ENCODE peak calls at places on chromosomes 4 and X, in five cellular contexts. One of them, this sample, is unnamed.

GRCh38 chrX:22314211-22314610 is 41.5 kb downstream of the CBLL2 start:
- DNase-seq in B cell: no peak
- DNase-seq in NCI-H1092: no peak
- DNase-seq in CD14-positive monocyte: no peak
- DNase-seq in RWPE1: no peak
- DNase-seq in this sample: no peak

GRCh38 chr4:88027611-88028608 is 20.5 kb downstream of the PKD2 start:
- DNase-seq in RWPE1: peak; percentile 72
- DNase-seq in CD14-positive monocyte: no peak
- DNase-seq in NCI-H1092: no peak
- DNase-seq in B cell: no peak
- DNase-seq in this sample: no peak

GRCh38 chrX:137427813-137428212 is 138.1 kb upstream of the ZIC3 start:
- DNase-seq in B cell: no peak
- DNase-seq in NCI-H1092: no peak
- DNase-seq in RWPE1: no peak
- DNase-seq in CD14-positive monocyte: no peak
- DNase-seq in this sample: no peak

GRCh38 chr4:53558981-53559620 is 32.2 kb downstream of the LNX1 start:
- DNase-seq in RWPE1: peak; percentile 31
- DNase-seq in B cell: no peak
- DNase-seq in NCI-H1092: no peak
- DNase-seq in CD14-positive monocyte: no peak
- DNase-seq in this sample: no peak

GRCh38 chrX:66684196-66684595 is 45.3 kb upstream of the EDA2R start:
- DNase-seq in RWPE1: no peak
- DNase-seq in NCI-H1092: no peak
- DNase-seq in B cell: no peak
- DNase-seq in CD14-positive monocyte: no peak
- DNase-seq in this sample: no peak

GRCh38 chr4:159677521-159677920 is 574.6 kb downstream of the RAPGEF2 start:
- DNase-seq in NCI-H1092: no peak
- DNase-seq in CD14-positive monocyte: no peak
- DNase-seq in B cell: no peak
- DNase-seq in RWPE1: no peak
- DNase-seq in this sample: no peak

GRCh38 chrX:9858080-9858479 is 71.9 kb downstream of the SHROOM2 start:
- DNase-seq in B cell: no peak
- DNase-seq in RWPE1: no peak
- DNase-seq in CD14-positive monocyte: no peak
- DNase-seq in NCI-H1092: no peak
- DNase-seq in this sample: no peak

GRCh38 chrX:33190016-33190415 is 21.3 kb downstream of the DMD start:
- DNase-seq in CD14-positive monocyte: no peak
- DNase-seq in RWPE1: no peak
- DNase-seq in B cell: no peak
- DNase-seq in NCI-H1092: no peak
- DNase-seq in this sample: no peak

GRCh38 chrX:101357166-101357795 is 8.7 kb upstream of the TIMM8A start:
- DNase-seq in CD14-positive monocyte: no peak
- DNase-seq in B cell: no peak
- DNase-seq in NCI-H1092: no peak
- DNase-seq in RWPE1: no peak
- DNase-seq in this sample: no peak

GRCh38 chrX:15468036-15468435 is 25.1 kb downstream of the PIR start:
- DNase-seq in CD14-positive monocyte: peak; percentile 46
- DNase-seq in RWPE1: peak; percentile 12
- DNase-seq in NCI-H1092: no peak
- DNase-seq in B cell: no peak
- DNase-seq in this sample: no peak

GRCh38 chr4:185127021-185127925 is 15.8 kb upstream of the SLC25A4 start:
- DNase-seq in NCI-H1092: no peak
- DNase-seq in RWPE1: no peak
- DNase-seq in CD14-positive monocyte: no peak
- DNase-seq in B cell: no peak
- DNase-seq in this sample: no peak

This sample was measured in SIG-M5.